ENCODE peak calls at places on chromosome 18, in ten cellular contexts. Y is nucleus accumbens, X is HTR-8/SVneo, A is myocyte, E is HFF-Myc, O is ACHN, F is amniotic stem cell, L is coronary artery, C is EL, H is HEK293T. U is an unnamed sample.

GRCh38 chr18:56124186-56124585 is 514.2 kb downstream of the TXNL1 start:
- DNase-seq in C (peak), L (no peak), O (no peak), A (no peak), X (no peak), Y (no peak), H (no peak), F (peak), E (no peak), U (no peak)

GRCh38 chr18:2846638-2847340 is at the start of gene EMILIN2:
- DNase-seq in H (peak), X (peak), A (peak), O (peak), C (peak), L (peak), Y (no peak), E (no peak), F (no peak), U (peak)

GRCh38 chr18:9884090-9884489 is 1.7 kb upstream of the TXNDC2 start:
- DNase-seq in E (no peak), F (no peak), H (no peak), O (no peak), A (no peak), L (no peak), Y (no peak), C (no peak), X (no peak), U (no peak)

GRCh38 chr18:56869189-56869777 is 218.1 kb downstream of the WDR7 start:
- DNase-seq in E (peak), Y (no peak), H (peak), X (peak), O (peak), L (no peak), A (peak), C (peak), F (peak), U (no peak)

GRCh38 chr18:31576670-31577069 is 15.0 kb upstream of the TTR start:
- DNase-seq in C (no peak), X (no peak), Y (no peak), E (no peak), L (no peak), O (no peak), F (no peak), A (no peak), H (no peak), U (no peak)

GRCh38 chr18:57446322-57446721 is 11.1 kb downstream of the ONECUT2 start:
- DNase-seq in X (no peak), E (no peak), O (peak), Y (no peak), H (no peak), F (no peak), L (no peak), A (no peak), C (no peak), U (no peak)

GRCh38 chr18:8478166-8478967 is 130.9 kb upstream of the RAB12 start:
- DNase-seq in E (peak), X (peak), F (peak), O (peak), L (no peak), H (peak), C (peak), A (peak), Y (no peak), U (peak)

GRCh38 chr18:1361931-1362330 is 457.3 kb downstream of the ADCYAP1 start:
- DNase-seq in L (no peak), H (no peak), X (no peak), F (no peak), E (no peak), Y (no peak), A (no peak), C (no peak), O (no peak), U (no peak)

GRCh38 chr18:74278058-74278457 is 13.7 kb downstream of the CYB5A start:
- DNase-seq in C (no peak), Y (no peak), F (no peak), A (no peak), E (no peak), O (no peak), L (no peak), X (no peak), H (no peak), U (no peak)

GRCh38 chr18:79410731-79411613 is 15.2 kb downstream of the NFATC1 start:
- DNase-seq in Y (no peak), H (no peak), L (no peak), C (no peak), O (no peak), F (no peak), E (no peak), A (no peak), X (no peak), U (no peak)

GRCh38 chr18:11840493-11840892 is 10.7 kb upstream of the CHMP1B start:
- DNase-seq in C (no peak), O (no peak), X (no peak), E (no peak), F (no peak), L (no peak), H (no peak), A (no peak), Y (no peak), U (no peak)

GRCh38 chr18:56475250-56475649 is 163.1 kb downstream of the TXNL1 start:
- DNase-seq in X (no peak), L (no peak), O (no peak), A (no peak), H (no peak), C (peak), E (no peak), Y (no peak), F (no peak), U (no peak)

GRCh38 chr18:35144628-35145027 is 96.2 kb upstream of the ZNF397 start:
- DNase-seq in A (no peak), O (no peak), E (no peak), X (no peak), F (no peak), H (no peak), L (no peak), Y (no peak), C (no peak), U (no peak)

GRCh38 chr18:78773819-78774218 is 205.8 kb upstream of the SALL3 start:
- DNase-seq in E (no peak), L (peak), F (no peak), C (no peak), Y (no peak), O (no peak), A (no peak), X (no peak), H (no peak), U (no peak)

GRCh38 chr18:59249186-59249774 is 24.0 kb downstream of the RAX start:
- DNase-seq in F (peak), X (peak), L (no peak), Y (peak), C (peak), O (peak), E (peak), A (peak), H (peak), U (peak)

GRCh38 chr18:21452808-21453511 is 147.5 kb downstream of the ESCO1 start:
- DNase-seq in X (no peak), E (no peak), A (no peak), C (peak), O (no peak), Y (no peak), F (no peak), L (no peak), H (no peak), U (no peak)

GRCh38 chr18:50287441-50288347 is at the start of gene CXXC1:
- DNase-seq in O (peak), E (peak), L (peak), F (peak), C (peak), A (peak), H (peak), Y (peak), X (peak), U (peak)

GRCh38 chr18:49911414-49911813 is 98.1 kb upstream of the ACAA2 start:
- DNase-seq in X (no peak), O (no peak), A (no peak), C (no peak), E (no peak), F (no peak), H (no peak), Y (no peak), L (no peak), U (no peak)

GRCh38 chr18:2083691-2084090 is 487.6 kb downstream of the METTL4 start:
- DNase-seq in A (peak), H (no peak), Y (no peak), X (no peak), C (no peak), O (peak), E (no peak), L (no peak), F (no peak), U (no peak)